ENCODE peak calls at places on chromosome 5, in nine cellular contexts. M is CD4-positive, alpha-beta T cell; X is SK-N-SH; G is IMR-90; V is activated CD8-positive, alpha-beta T cell treated with anti-CD3 and anti-CD28 coated beads for 36 hours; C is fibroblast of villous mesenchyme; Q is gastrocnemius medialis; T is fibroblast of pulmonary artery; O is thoracic aorta. S is an unnamed sample.

GRCh38 chr5:88944751-88945507 is 61.9 kb upstream of the MEF2C start:
- DNase-seq in V (no peak), X (peak), Q (no peak), G (peak), T (peak), M (no peak), O (no peak), C (peak), S (no peak)

GRCh38 chr5:81761970-81762369 is 11.1 kb upstream of the SSBP2 start:
- DNase-seq in M (no peak), O (no peak), X (no peak), G (no peak), V (no peak), T (no peak), C (no peak), Q (no peak), S (no peak)

GRCh38 chr5:96218653-96219052 is 214.4 kb downstream of the PCSK1 start:
- DNase-seq in X (no peak), T (no peak), M (no peak), V (no peak), O (no peak), C (no peak), Q (no peak), G (no peak), S (no peak)

GRCh38 chr5:159456722-159457462 is 126.6 kb upstream of the IL12B start:
- DNase-seq in T (no peak), M (no peak), O (no peak), V (peak), C (no peak), X (no peak), G (peak), Q (no peak), S (no peak)

GRCh38 chr5:103624748-103625147 is 62.2 kb upstream of the NUDT12 start:
- DNase-seq in O (no peak), V (no peak), Q (no peak), T (peak), G (peak), X (no peak), C (peak), M (no peak), S (no peak)

GRCh38 chr5:98187945-98188344 is 585.5 kb upstream of the RGMB start:
- DNase-seq in X (no peak), G (peak), C (no peak), O (no peak), T (peak), Q (no peak), M (no peak), V (no peak), S (no peak)

GRCh38 chr5:102762095-102762534 is 7.0 kb downstream of the PAM start:
- DNase-seq in M (no peak), C (peak), X (no peak), O (no peak), V (no peak), T (peak), G (peak), Q (no peak), S (no peak)

GRCh38 chr5:107469064-107469463 is 201.7 kb downstream of the EFNA5 start:
- DNase-seq in C (no peak), V (no peak), Q (no peak), O (no peak), M (no peak), X (no peak), T (peak), G (no peak), S (no peak)

GRCh38 chr5:42228279-42228678 is 195.0 kb upstream of the GHR start:
- DNase-seq in C (no peak), X (no peak), M (no peak), G (no peak), Q (no peak), T (no peak), V (no peak), O (no peak), S (no peak)

GRCh38 chr5:159883522-159883950 is 32.7 kb upstream of the ADRA1B start:
- DNase-seq in T (peak), V (no peak), Q (no peak), M (no peak), X (no peak), O (no peak), C (peak), G (peak), S (no peak)

GRCh38 chr5:120848883-120849282 is 384.8 kb downstream of the PRR16 start:
- DNase-seq in Q (no peak), X (no peak), M (no peak), G (no peak), T (no peak), V (no peak), O (no peak), C (no peak), S (no peak)

GRCh38 chr5:168683247-168683926 is 104.2 kb upstream of the PANK3 start:
- DNase-seq in X (no peak), G (no peak), T (no peak), Q (no peak), V (peak), M (peak), C (no peak), O (no peak), S (no peak)

GRCh38 chr5:40503438-40503837 is 176.3 kb upstream of the PTGER4 start:
- DNase-seq in M (no peak), V (peak), X (no peak), T (no peak), G (peak), Q (no peak), O (no peak), C (no peak), S (no peak)

GRCh38 chr5:172758077-172758835 is 12.7 kb downstream of the DUSP1 start:
- DNase-seq in X (no peak), Q (no peak), T (peak), C (peak), V (no peak), O (no peak), G (peak), M (no peak), S (no peak)

GRCh38 chr5:13745508-13745907 is 199.0 kb downstream of the DNAH5 start:
- DNase-seq in Q (no peak), C (peak), T (no peak), X (no peak), G (peak), V (no peak), M (no peak), O (no peak), S (peak)

GRCh38 chr5:169838688-169839087 is 141.6 kb downstream of the INSYN2B start:
- DNase-seq in T (no peak), O (no peak), G (no peak), C (no peak), M (no peak), Q (no peak), X (no peak), V (no peak), S (no peak)

GRCh38 chr5:24226492-24226891 is 418.3 kb downstream of the CDH10 start:
- DNase-seq in T (peak), X (no peak), G (no peak), Q (no peak), O (no peak), M (no peak), V (no peak), C (no peak), S (no peak)

GRCh38 chr5:170312666-170313065 is 15.1 kb upstream of the LCP2 start:
- DNase-seq in O (no peak), X (no peak), V (peak), G (peak), C (peak), Q (no peak), M (peak), T (peak), S (no peak)

GRCh38 chr5:57725628-57726504 is 243.3 kb upstream of the ACTBL2 start:
- DNase-seq in O (no peak), X (peak), G (no peak), M (no peak), Q (no peak), T (no peak), V (no peak), C (no peak), S (no peak)

GRCh38 chr5:56152437-56152836 is 80.7 kb downstream of the ANKRD55 start:
- DNase-seq in O (no peak), X (no peak), M (no peak), Q (no peak), C (no peak), T (no peak), V (no peak), G (no peak), S (no peak)

GRCh38 chr5:175059687-175060194 is 335.4 kb downstream of the MSX2 start:
- DNase-seq in Q (no peak), T (no peak), G (peak), M (no peak), V (peak), X (peak), O (peak), C (no peak), S (no peak)

GRCh38 chr5:82610686-82611085 is 332.5 kb upstream of the RPS23 start:
- DNase-seq in T (no peak), O (no peak), Q (no peak), C (no peak), V (no peak), M (no peak), G (no peak), X (no peak), S (no peak)

GRCh38 chr5:159098285-159099048 is 1.2 kb downstream of the EBF1 start:
- DNase-seq in G (no peak), M (no peak), C (no peak), X (no peak), Q (no peak), T (no peak), O (no peak), V (no peak), S (no peak)

GRCh38 chr5:100852988-100853449 is 50.1 kb downstream of the ST8SIA4 start:
- DNase-seq in O (no peak), T (no peak), M (no peak), V (no peak), Q (no peak), G (no peak), C (no peak), X (no peak), S (no peak)

GRCh38 chr5:149063901-149064478 is 1.1 kb upstream of the SH3TC2 start:
- DNase-seq in X (no peak), G (no peak), Q (no peak), M (no peak), V (no peak), T (no peak), O (no peak), C (no peak), S (no peak)

GRCh38 chr5:176383961-176384360 is 4.4 kb downstream of the NOP16 start:
- DNase-seq in O (no peak), X (no peak), M (no peak), Q (no peak), G (no peak), V (no peak), C (no peak), T (no peak), S (no peak)

GRCh38 chr5:124274949-124275348 is 471.5 kb downstream of the ZNF608 start:
- DNase-seq in X (no peak), Q (no peak), T (peak), C (peak), M (no peak), G (no peak), O (no peak), V (no peak), S (no peak)

GRCh38 chr5:95331358-95331757 is 46.5 kb upstream of the MCTP1 start:
- DNase-seq in C (no peak), O (no peak), V (no peak), M (no peak), X (no peak), Q (no peak), T (no peak), G (no peak), S (no peak)

GRCh38 chr5:33969572-33970452 is 14.7 kb downstream of the SLC45A2 start:
- DNase-seq in O (no peak), C (peak), Q (no peak), M (no peak), T (peak), G (peak), V (peak), X (peak), S (peak)

GRCh38 chr5:32618962-32619361 is 33.6 kb downstream of the SUB1 start:
- DNase-seq in X (no peak), V (no peak), T (no peak), O (no peak), Q (no peak), C (no peak), M (no peak), G (no peak), S (no peak)

GRCh38 chr5:121725450-121725849 is 126.2 kb upstream of the FTMT start:
- DNase-seq in O (no peak), C (no peak), M (no peak), T (no peak), G (no peak), X (no peak), V (no peak), Q (no peak), S (no peak)

GRCh38 chr5:66222455-66222854 is 78.4 kb downstream of the SREK1 start:
- DNase-seq in Q (no peak), V (peak), C (no peak), G (no peak), O (no peak), X (no peak), T (no peak), M (no peak), S (no peak)

GRCh38 chr5:66224273-66224672 is 80.2 kb downstream of the SREK1 start:
- DNase-seq in V (no peak), T (no peak), X (no peak), G (no peak), O (no peak), Q (no peak), M (no peak), C (no peak), S (no peak)

GRCh38 chr5:66224773-66225553 is 80.9 kb downstream of the SREK1 start:
- DNase-seq in O (no peak), X (no peak), V (no peak), Q (no peak), M (no peak), C (no peak), G (no peak), T (no peak), S (no peak)

GRCh38 chr5:66223637-66224036 is 79.5 kb downstream of the SREK1 start:
- DNase-seq in C (peak), V (peak), T (peak), M (no peak), X (no peak), O (no peak), G (no peak), Q (no peak), S (no peak)
- TF ChIP-seq CTCF in C (peak), V (no peak), T (peak), M (no peak), X (peak), O (no peak), G (peak), Q (no peak), S (peak)

DNA sequence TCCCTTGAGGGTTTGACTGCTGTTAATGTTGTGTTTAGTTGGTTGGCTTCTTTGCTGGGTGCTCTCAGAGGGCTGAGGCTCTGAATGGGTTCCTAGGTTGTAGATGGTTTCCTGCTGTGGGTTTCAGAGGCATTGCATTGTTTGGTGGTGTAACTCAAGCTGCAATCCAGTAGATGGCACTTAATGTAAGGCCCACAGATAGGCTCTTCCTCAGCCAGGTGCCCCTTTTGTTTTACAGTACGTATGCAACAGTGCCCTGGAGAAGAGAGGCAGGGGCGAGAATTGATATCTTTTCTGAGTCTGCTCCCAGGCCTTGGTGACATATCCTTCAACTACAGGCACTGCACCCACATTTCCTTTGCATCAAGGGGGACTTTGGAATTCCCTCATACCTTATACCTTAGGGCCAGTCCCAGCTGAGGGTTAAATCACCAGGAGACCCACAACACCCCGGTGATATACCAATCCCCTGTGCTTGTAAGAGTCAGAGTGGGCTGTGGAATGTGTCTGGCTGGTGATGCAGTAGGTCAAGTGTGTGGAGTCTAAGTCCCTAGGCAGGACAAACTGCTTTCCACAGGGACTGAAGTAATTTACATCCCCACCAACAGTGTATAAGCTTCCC is 7.0 kb upstream of the UGT3A2 start:
- DNase-seq in C (no peak), M (no peak), Q (no peak), V (peak), O (no peak), X (no peak), G (no peak), T (peak), S (no peak)
- TF ChIP-seq CTCF in C (peak), M (no peak), Q (no peak), V (no peak), O (no peak), X (peak), G (peak), T (peak), S (peak)

DNA sequence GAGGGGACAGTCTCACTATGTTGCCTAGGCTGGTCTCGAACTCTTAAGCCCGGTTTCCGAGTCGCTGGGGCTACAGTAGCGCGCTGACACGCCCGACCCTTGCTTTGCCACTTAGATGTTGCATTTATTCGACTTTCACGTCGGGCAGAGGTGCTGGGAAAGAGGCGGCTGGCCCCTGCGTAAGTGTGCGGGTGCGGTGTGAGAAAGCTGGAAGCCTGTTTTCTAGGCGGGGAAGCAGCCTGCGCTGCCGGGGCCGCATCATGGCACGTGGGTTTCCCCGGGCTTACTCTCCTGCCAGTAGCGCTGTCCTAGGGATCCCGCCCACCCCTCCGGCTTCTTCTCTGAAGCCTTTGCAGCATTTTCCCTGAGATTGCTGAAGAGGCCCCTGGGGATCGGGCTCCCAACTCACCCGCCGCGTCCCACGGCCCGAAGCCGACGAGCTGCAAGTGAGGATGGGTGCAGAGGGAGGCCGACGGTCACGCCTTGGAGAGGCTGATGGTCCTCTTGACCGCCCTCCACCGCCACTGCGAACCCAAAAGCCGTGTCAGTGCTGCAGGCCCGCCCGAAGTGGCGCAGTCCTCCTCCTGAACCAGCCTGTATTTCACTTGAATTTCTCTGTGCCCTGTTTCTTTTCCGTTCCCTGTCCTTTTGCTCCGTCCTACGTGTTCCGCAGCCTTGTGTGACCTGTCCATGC is 5.8 kb upstream of the TRIM41 start:
- DNase-seq in O (no peak), V (peak), X (peak), M (peak), G (peak), Q (no peak), T (peak), C (peak), S (no peak)
- TF ChIP-seq CTCF in O (no peak), V (peak), X (peak), M (no peak), G (no peak), Q (no peak), T (no peak), C (no peak), S (no peak)

GRCh38 chr5:142717582-142718215 is 31.8 kb upstream of the FGF1 start:
- DNase-seq in G (peak), O (no peak), V (peak), X (peak), T (peak), M (no peak), C (peak), Q (no peak), S (no peak)
- TF ChIP-seq CTCF in G (peak), O (peak), V (peak), X (peak), T (peak), M (no peak), C (peak), Q (peak), S (peak)

DNA sequence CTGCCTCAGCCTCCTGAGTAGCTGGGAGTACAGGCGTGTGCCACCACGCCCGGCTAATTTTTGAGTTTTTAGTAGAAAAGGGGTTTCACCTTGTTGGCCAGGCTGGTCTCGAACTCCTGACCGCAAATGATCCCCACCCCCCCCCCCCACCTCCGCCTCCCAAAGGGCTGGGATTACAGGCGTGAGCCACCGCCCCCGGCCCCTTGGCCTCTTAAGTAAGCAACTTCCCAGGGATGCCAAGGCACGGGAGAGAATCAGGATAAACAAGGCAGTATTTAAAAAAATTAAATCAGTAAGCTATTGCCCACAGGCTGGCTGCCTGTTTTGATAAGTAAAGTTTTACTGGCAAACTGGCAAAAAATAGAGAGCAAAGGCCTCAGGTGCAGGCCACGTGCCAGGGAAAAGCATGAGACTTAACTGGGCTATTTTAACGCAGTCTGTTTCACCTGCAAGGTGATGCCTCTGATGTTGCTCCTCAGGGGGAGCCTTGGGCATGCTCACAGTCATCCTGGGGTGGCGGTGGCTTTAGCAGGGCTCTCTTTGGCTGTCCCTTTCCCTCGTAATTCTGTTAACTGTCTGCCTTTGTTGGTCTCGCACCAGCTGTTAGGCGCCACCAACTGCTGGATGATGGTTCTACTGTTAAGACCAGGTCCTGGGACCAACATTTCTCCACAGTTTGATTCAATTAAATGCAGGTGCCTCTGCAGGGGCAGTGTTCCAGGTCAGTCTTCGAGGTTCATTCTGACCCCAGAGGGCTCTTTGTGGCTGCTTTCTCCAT is 19.4 kb upstream of the RNF130 start:
- DNase-seq in C (peak), G (peak), M (no peak), T (peak), O (no peak), Q (no peak), V (peak), X (no peak), S (no peak)
- TF ChIP-seq CTCF in C (peak), G (no peak), M (peak), T (peak), O (no peak), Q (no peak), V (no peak), X (peak), S (peak)

DNA sequence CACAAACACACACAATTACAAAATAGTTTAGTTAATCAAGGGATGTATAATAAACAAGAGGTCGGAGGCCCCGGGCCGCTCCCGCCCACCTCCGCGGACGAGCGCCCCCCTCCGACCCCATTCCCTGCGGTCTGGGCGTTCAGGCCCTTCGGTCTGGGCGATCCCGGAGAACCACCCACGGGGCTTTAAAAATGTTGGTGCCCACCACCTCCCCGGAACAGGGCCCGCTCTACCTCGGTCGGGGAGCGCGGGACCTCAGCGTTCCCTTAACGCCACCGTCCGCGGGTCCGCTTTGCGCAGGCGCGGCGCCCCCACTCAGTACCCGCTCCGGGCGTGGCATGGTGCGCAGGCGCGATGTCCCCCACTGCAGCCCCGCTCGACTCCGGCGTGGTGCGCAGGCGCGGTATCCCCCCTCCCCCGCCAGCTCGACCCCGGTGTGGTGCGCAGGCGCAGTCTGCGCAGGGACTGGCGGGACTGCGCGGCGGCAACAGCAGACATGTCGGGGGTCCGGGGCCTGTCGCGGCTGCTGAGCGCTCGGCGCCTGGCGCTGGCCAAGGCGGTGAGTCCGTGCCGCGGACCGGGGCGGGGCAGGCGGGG is at the start of the genes CCDC127 and SDHA:
- DNase-seq in G (peak), V (peak), O (peak), M (peak), Q (peak), X (peak), C (peak), T (peak), S (peak)
- TF ChIP-seq CTCF in G (peak), V (no peak), O (peak), M (peak), Q (peak), X (peak), C (peak), T (peak), S (peak)

GRCh38 chr5:156835905-156836304 is 14.2 kb upstream of the PPP1R2B start:
- DNase-seq in C (no peak), V (peak), T (no peak), Q (no peak), X (no peak), O (no peak), G (no peak), M (no peak), S (no peak)
- TF ChIP-seq CTCF in C (no peak), V (peak), T (no peak), Q (no peak), X (no peak), O (no peak), G (no peak), M (peak), S (peak)

GRCh38 chr5:131196331-131196730 is 25.6 kb downstream of the LYRM7 start:
- DNase-seq in O (no peak), M (no peak), Q (no peak), X (peak), V (no peak), C (peak), T (no peak), G (peak), S (no peak)
- TF ChIP-seq CTCF in O (no peak), M (no peak), Q (no peak), X (no peak), V (no peak), C (no peak), T (no peak), G (no peak), S (no peak)